ENCODE peak calls at places on chromosomes 11 and 22, in nine cellular contexts. D is AG09309, J is adrenal gland, R is GM12865, V is HFF-Myc, B is psoas muscle, X is prostate gland, W is GM23338, K is IMR-90. U is an unnamed sample.

GRCh38 chr11:129652828-129653227 is 162.8 kb upstream of the TMEM45B start:
- DNase-seq in D (no peak), X (no peak), K (peak; percentile 79), W (no peak), B (no peak), R (no peak), V (no peak), J (no peak), U (no peak)

GRCh38 chr11:28017816-28018215 is 90.1 kb downstream of the KIF18A start:
- DNase-seq in W (no peak), V (peak; percentile 7), B (no peak), K (peak; percentile 61), X (no peak), D (peak; percentile 90), J (no peak), R (no peak), U (peak; percentile 16)

GRCh38 chr11:83569134-83569805 is 283.1 kb upstream of the CCDC90B start:
- DNase-seq in K (no peak), B (no peak), X (no peak), J (no peak), D (no peak), R (no peak), W (no peak), V (no peak), U (no peak)

GRCh38 chr11:110433393-110434333 is 3.9 kb downstream of the FDX1 start:
- DNase-seq in B (no peak), V (no peak), W (peak; percentile 48), K (peak; percentile 42), X (no peak), D (no peak), J (no peak), R (peak; percentile 14), U (no peak)

GRCh38 chr11:86673872-86674750 is 1.7 kb upstream of the ME3 start:
- DNase-seq in B (no peak), V (no peak), D (no peak), R (no peak), X (no peak), K (no peak), J (no peak), W (no peak), U (no peak)

GRCh38 chr11:11992257-11992690 is 16.2 kb downstream of the DKK3 start:
- DNase-seq in J (no peak), X (no peak), B (no peak), D (no peak), V (no peak), R (no peak), W (no peak), K (no peak), U (no peak)

GRCh38 chr22:38657248-38657909 is 941 bp downstream of the CBY1 start:
- DNase-seq in D (no peak), K (no peak), J (no peak), X (no peak), V (no peak), B (no peak), W (peak; percentile 72), R (peak; percentile 69), U (no peak)

GRCh38 chr22:48452766-48453165 is 1374.9 kb downstream of the BRD1 start:
- DNase-seq in W (no peak), B (no peak), R (no peak), X (no peak), K (no peak), D (no peak), J (no peak), V (no peak), U (no peak)

GRCh38 chr11:127789887-127790286 is 789.3 kb upstream of the KIRREL3 start:
- DNase-seq in V (no peak), W (peak; percentile 77), X (no peak), K (peak; percentile 1), J (no peak), R (peak; percentile 26), D (no peak), B (no peak), U (no peak)

GRCh38 chr11:113181094-113181493 is 133.3 kb upstream of the TTC12 start:
- DNase-seq in X (no peak), B (no peak), K (no peak), R (no peak), V (no peak), J (no peak), D (no peak), W (no peak), U (no peak)

GRCh38 chr11:34358258-34358665 is 452 bp upstream of the ABTB2 start:
- DNase-seq in K (peak; percentile 24), D (no peak), R (no peak), W (peak; percentile 75), X (peak; percentile 66), B (no peak), V (no peak), J (peak; percentile 72), U (no peak)

GRCh38 chr11:134592391-134592990 is 180.4 kb upstream of the B3GAT1 start:
- DNase-seq in W (peak; percentile 88), K (no peak), D (no peak), V (no peak), X (peak; percentile 40), B (no peak), J (peak; percentile 40), R (peak; percentile 55), U (no peak)

DNA sequence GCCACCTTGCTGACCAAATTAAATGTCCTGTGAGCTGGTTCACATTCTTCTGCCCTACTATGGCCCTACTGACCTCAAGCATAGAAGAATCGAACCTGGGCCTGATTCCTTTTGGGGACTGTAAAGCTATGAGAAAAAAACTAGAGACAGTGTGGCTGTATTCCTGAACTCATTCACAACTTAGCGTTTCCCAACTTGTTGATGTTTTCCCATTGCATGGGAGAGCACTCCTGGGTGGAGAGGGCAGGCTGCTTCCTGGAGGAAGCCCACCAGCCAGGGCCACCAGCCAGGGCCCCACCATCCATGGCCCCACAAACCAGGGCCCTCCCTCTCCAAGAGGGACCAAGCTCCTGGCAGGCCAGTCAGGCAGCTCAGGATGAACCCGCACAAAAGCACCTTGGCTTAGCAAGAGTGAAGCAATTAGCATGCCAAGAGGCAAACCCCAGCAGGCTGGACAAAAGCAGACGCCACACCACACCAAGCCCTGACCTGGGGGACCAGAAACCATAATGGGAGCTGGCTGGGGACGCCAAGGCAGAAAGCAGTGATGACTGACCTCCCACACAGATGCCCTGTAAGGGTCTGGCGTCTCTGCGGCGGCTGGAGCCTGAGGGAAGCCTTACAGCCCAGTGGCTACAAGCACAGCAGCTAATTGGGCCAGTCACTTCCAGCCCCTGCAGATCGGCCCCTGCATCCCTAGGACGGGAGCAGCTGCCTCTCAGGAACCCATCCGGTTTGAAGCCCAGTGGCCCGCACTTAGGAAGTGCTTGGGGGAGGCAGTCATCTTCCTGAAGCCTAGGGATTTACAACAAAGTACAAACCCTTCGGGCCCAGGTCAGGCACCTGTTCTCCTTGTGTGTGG is 2.1 kb downstream of the CERK start:
- DNase-seq in V (no peak), J (no peak), R (peak; percentile 21), K (no peak), W (peak; percentile 49), X (no peak), B (peak; percentile 60), D (no peak), U (no peak)
- H3K4me3 ChIP-seq in V (peak overlapping the region; percentile 72), J (peak overlapping the region; percentile 86), R (peak overlapping the region; percentile 83), K (no peak overlapping the region), W (peak overlapping the region; percentile 90), X (no peak overlapping the region), B (peak overlapping the region; percentile 84), D (no peak overlapping the region), U (peak overlapping the region; percentile 69)

DNA sequence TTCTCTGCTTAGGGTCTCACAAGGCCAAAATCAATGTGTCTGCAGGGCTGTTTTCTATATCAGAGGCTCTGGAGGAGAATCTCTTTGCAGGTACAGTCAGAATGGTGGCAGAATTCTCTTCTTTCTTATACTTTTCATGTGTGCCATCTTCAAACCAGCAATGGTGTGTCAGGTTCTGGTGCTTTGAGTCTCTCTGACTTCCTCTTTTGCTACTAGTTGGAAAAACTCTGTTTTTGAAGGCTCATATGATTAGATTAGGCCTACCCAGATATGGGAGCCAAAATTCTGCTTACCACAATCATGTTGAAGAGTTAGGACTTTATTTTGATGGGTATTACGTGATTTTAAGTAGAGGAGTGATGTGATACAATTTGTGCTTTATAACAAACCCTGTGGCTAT is 18.8 kb upstream of the TECTA start:
- DNase-seq in W (no peak), B (no peak), V (no peak), R (no peak), X (no peak), D (no peak), K (no peak), J (no peak), U (no peak)
- TF ChIP-seq CTCF in W (no peak), B (no peak), V (no peak), R (no peak), X (no peak), D (no peak), K (no peak), J (no peak), U (no peak)

GRCh38 chr11:57641426-57641825 is 8.3 kb downstream of the YPEL4 start:
- DNase-seq in V (no peak), W (peak; percentile 71), K (peak; percentile 69), X (no peak), R (peak; percentile 67), J (no peak), B (no peak), D (peak; percentile 47), U (no peak)
- H3K4me3 ChIP-seq in V (no peak overlapping the region), W (peak overlapping the region; percentile 99), K (no peak overlapping the region), X (no peak overlapping the region), R (no peak overlapping the region), J (no peak overlapping the region), B (no peak overlapping the region), D (no peak overlapping the region), U (no peak overlapping the region)

GRCh38 chr11:77471520-77472234 is 2.2 kb downstream of the PAK1 start:
- DNase-seq in V (no peak), W (peak; percentile 63), J (peak; percentile 39), D (no peak), X (peak; percentile 63), K (no peak), B (no peak), R (peak; percentile 49), U (no peak)
- TF ChIP-seq CTCF in V (peak; percentile 10), W (peak; percentile 50), J (no peak), D (peak; percentile 10), X (peak; percentile 32), K (peak; percentile 13), B (no peak), R (no peak), U (no peak)

DNA sequence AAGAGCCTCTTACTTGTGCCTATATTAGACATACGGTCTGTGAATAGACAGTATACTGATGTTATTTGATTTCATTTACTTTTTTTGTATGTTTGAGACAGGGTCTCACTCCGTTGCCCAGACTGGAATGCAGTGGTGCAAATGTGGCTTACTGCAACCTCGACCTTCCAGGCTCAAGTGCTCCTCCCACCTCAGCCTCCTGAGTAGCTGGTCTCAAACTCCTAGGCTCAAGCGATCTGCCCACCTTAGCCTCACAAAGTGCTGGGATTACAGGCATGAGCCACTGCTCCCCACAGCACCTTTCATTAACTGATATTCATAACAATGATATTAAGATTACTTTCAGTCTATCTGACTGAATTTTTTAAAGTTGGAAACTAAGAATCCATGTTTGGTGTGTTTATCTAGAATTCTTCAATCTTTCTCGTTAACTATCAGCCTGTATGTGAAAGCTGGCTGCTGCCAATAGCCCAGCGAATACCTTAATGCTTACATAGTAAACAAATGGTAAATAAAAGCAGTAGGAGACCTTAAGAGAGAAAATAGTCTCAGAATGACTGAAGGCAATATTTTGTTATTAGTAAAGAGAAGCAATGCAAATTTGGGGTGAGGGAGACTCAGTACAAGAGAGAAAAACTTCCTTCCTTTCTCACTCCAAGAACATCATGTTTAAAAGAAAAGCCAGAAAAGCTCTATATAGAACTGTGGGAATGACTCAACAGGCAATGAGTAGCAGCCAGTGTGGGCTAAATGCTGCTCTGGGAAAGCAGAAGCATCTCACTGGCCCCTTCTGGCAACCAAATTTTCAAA is 101.9 kb downstream of the MRTFA start:
- DNase-seq in D (no peak), J (no peak), X (no peak), W (peak; percentile 27), K (peak; percentile 71), R (peak; percentile 65), B (no peak), V (no peak), U (no peak)
- H3K4me3 ChIP-seq in D (no peak overlapping the region), J (no peak overlapping the region), X (no peak overlapping the region), W (peak overlapping the region; percentile 34), K (no peak overlapping the region), R (peak overlapping the region; percentile 77), B (peak overlapping the region; percentile 50), V (no peak overlapping the region), U (peak overlapping the region; percentile 28)